ENCODE peak calls at places on chromosomes 2 and 18, in four cellular contexts. D is activated T-cell treated with anti-CD3 and anti-CD28 coated beads, Interleukin-2, amount 50 U/mL, for 1 hour; F is adrenal gland; N is fibroblast of mammary gland. I is an unnamed sample.

GRCh38 chr2:215447056-215447455 is 11.2 kb upstream of the FN1 start:
- DNase-seq in N (no peak), F (no peak), D (no peak), I (no peak)

GRCh38 chr2:209095432-209095831 is 328.4 kb upstream of the MAP2 start:
- DNase-seq in F (no peak), N (no peak), D (no peak), I (no peak)

GRCh38 chr2:196435189-196435588 is 204.3 kb upstream of the CCDC150 start:
- DNase-seq in F (no peak), D (no peak), N (peak), I (no peak)

GRCh38 chr18:46097378-46097852 is 681 bp downstream of the ATP5F1A start:
- DNase-seq in F (no peak), N (no peak), D (no peak), I (no peak)

GRCh38 chr18:48080546-48080945 is 150.1 kb upstream of the SMAD2 start:
- DNase-seq in D (no peak), N (no peak), F (peak), I (no peak)

GRCh38 chr2:57218206-57218605 is 828.4 kb upstream of the VRK2 start:
- DNase-seq in N (no peak), F (no peak), D (no peak), I (no peak)

GRCh38 chr2:127106457-127106997 is 427 bp downstream of the BIN1 start:
- DNase-seq in D (peak), N (no peak), F (no peak), I (peak)

GRCh38 chr2:200968735-200969134 is 5.3 kb upstream of the ORC2 start:
- DNase-seq in F (no peak), D (no peak), N (no peak), I (no peak)

GRCh38 chr2:218169757-218170546 is 3.2 kb upstream of the CXCR1 start:
- DNase-seq in F (no peak), D (no peak), N (peak), I (no peak)

GRCh38 chr2:237096911-237097310 is 11.2 kb downstream of the COPS8 start:
- DNase-seq in F (no peak), N (peak), D (no peak), I (no peak)

GRCh38 chr2:45173513-45173912 is 164.3 kb upstream of the SIX2 start:
- DNase-seq in N (peak), F (peak), D (no peak), I (no peak)

GRCh38 chr2:153641046-153641445 is 162.5 kb upstream of the RPRM start:
- DNase-seq in D (no peak), F (no peak), N (no peak), I (no peak)

GRCh38 chr18:67864677-67865340 is 348.3 kb upstream of the DSEL start:
- DNase-seq in D (no peak), F (no peak), N (peak), I (no peak)

GRCh38 chr2:195495966-195496365 is 161.1 kb upstream of the SLC39A10 start:
- DNase-seq in F (no peak), N (no peak), D (no peak), I (no peak)

GRCh38 chr2:33069894-33070651 is 123.3 kb downstream of the LTBP1 start:
- DNase-seq in D (no peak), F (peak), N (peak), I (no peak)

GRCh38 chr2:216903470-216903869 is 43.6 kb upstream of the TNP1 start:
- DNase-seq in F (no peak), N (no peak), D (no peak), I (no peak)

GRCh38 chr2:24048662-24049484 is 668 bp upstream of the FKBP1B start:
- DNase-seq in N (no peak), F (no peak), D (peak), I (no peak)

GRCh38 chr18:41906528-41907256 is 48.3 kb upstream of the PIK3C3 start:
- DNase-seq in F (no peak), N (peak), D (no peak), I (no peak)

GRCh38 chr2:149601141-149601796 is 13.7 kb upstream of the MMADHC start:
- DNase-seq in F (no peak), N (peak), D (no peak), I (no peak)

GRCh38 chr2:206962966-206963365 is 23.6 kb downstream of the CPO start:
- DNase-seq in F (no peak), D (no peak), N (no peak), I (no peak)

GRCh38 chr2:107325983-107326786 is 440.2 kb upstream of the ST6GAL2 start:
- DNase-seq in N (peak), F (no peak), D (no peak), I (no peak)

GRCh38 chr2:121092095-121092494 is 192.9 kb downstream of the TFCP2L1 start:
- DNase-seq in F (no peak), D (no peak), N (no peak), I (no peak)

GRCh38 chr2:140650825-140651224 is 1480.0 kb downstream of the LRP1B start:
- DNase-seq in N (peak), F (no peak), D (no peak), I (no peak)

GRCh38 chr2:221289389-221289788 is 282.7 kb downstream of the EPHA4 start:
- DNase-seq in N (peak), D (no peak), F (no peak), I (no peak)

GRCh38 chr18:61893971-61894750 is 1.4 kb upstream of the RNF152 start:
- DNase-seq in F (peak), D (peak), N (peak), I (peak)

GRCh38 chr2:12352891-12353290 is 363.8 kb upstream of the TRIB2 start:
- DNase-seq in N (no peak), F (no peak), D (no peak), I (no peak)

GRCh38 chr2:204576580-204576979 is 31.3 kb downstream of the PARD3B start:
- DNase-seq in F (no peak), D (no peak), N (peak), I (no peak)

GRCh38 chr2:28084564-28084963 is 194.0 kb downstream of the BABAM2 start:
- DNase-seq in F (peak), N (peak), D (no peak), I (no peak)

GRCh38 chr2:239660390-239661228 is 259.8 kb upstream of the HDAC4 start:
- DNase-seq in D (no peak), N (no peak), F (peak), I (no peak)

GRCh38 chr2:239201884-239202283 is 198.9 kb downstream of the HDAC4 start:
- DNase-seq in F (no peak), N (no peak), D (no peak), I (peak)

GRCh38 chr2:151306621-151307020 is 17.2 kb upstream of the NMI start:
- DNase-seq in D (no peak), N (peak), F (no peak), I (no peak)

GRCh38 chr2:239186516-239186915 is 214.3 kb downstream of the HDAC4 start:
- DNase-seq in D (no peak), N (no peak), F (no peak), I (peak)

GRCh38 chr18:51621103-51621969 is 423.9 kb upstream of the MEX3C start:
- DNase-seq in N (peak), F (peak), D (no peak), I (peak)

GRCh38 chr18:42053188-42053781 is 98.3 kb downstream of the PIK3C3 start:
- DNase-seq in D (peak), N (peak), F (peak), I (peak)

GRCh38 chr2:46142546-46143329 is 154.5 kb upstream of the EPAS1 start:
- DNase-seq in N (no peak), F (no peak), D (no peak), I (no peak)

GRCh38 chr18:363327-364115 is 95.7 kb upstream of the THOC1 start:
- DNase-seq in N (peak), D (no peak), F (no peak), I (no peak)